ENCODE peak calls at places on chromosomes 12 and 14, in five cellular contexts. E is A549, I is left ventricle myocardium inferior, Q is mucosa of descending colon, B is sigmoid colon. V is an unnamed sample. For H3K4me1, the result is how much of the 10 kb centered on the place peaks cover.

GRCh38 chr12:56469007-56469930 is 891 bp downstream of the SPRYD4 start:
- DNase-seq in B (peak), Q (peak), I (no peak), E (peak), V (no peak)

GRCh38 chr12:51643951-51644350 is 52.9 kb downstream of the SCN8A start:
- DNase-seq in Q (no peak), I (no peak), B (no peak), E (no peak), V (no peak)

GRCh38 chr14:64974563-64974962 is 2.4 kb upstream of the RAB15 start:
- DNase-seq in B (no peak), I (no peak), Q (no peak), E (no peak), V (no peak)

GRCh38 chr12:62458626-62459025 is 8.0 kb upstream of the MON2 start:
- DNase-seq in I (no peak), B (no peak), Q (no peak), E (no peak), V (no peak)

GRCh38 chr12:4609071-4609470 is 39.8 kb downstream of the AKAP3 start:
- DNase-seq in B (no peak), Q (no peak), E (no peak), I (no peak), V (no peak)

GRCh38 chr12:110100315-110100970 is 23.7 kb upstream of the IFT81 start:
- DNase-seq in I (peak), E (peak), B (peak), Q (peak), V (peak)

GRCh38 chr14:60035177-60035576 is 56.5 kb upstream of the PCNX4 start:
- DNase-seq in I (no peak), B (no peak), E (no peak), Q (no peak), V (no peak)

GRCh38 chr12:91732086-91732485 is 413.6 kb downstream of the BTG1 start:
- DNase-seq in E (no peak), B (no peak), I (no peak), Q (no peak), V (no peak)

GRCh38 chr12:31033681-31034080 is 40.0 kb upstream of the DDX11 start:
- DNase-seq in I (no peak), B (no peak), Q (no peak), E (no peak), V (no peak)

GRCh38 chr12:65742481-65742971 is 81.8 kb upstream of the HMGA2 start:
- DNase-seq in Q (no peak), E (no peak), I (no peak), B (no peak), V (no peak)

GRCh38 chr12:122064034-122064777 is 14.3 kb upstream of the MLXIP start:
- DNase-seq in Q (peak), I (peak), B (peak), E (peak), V (no peak)

DNA sequence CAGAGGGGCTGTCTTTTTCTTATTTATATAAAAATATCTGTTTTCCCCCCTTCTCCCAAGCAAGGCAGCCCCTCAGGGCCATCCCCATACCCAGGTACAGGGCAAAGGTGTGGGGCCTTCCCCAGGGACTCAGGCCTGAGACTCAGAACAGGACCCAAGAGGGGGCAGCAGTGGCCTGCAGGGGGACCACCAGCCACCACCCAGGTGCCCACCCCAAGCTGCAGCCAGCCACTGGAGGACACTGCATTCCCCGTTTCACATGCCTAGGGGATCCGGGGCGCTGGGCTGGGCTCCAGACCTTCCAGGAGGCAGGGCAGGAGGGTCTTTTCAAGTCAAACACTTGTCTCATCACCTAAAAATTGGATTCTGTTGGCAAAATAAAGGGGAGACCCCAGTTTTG is 83.3 kb downstream of the SCARB1 start:
- DNase-seq in Q (no peak), I (no peak), B (no peak), E (no peak), V (no peak)
- TF ChIP-seq CTCF in Q (no peak), I (no peak), B (no peak), E (no peak), V (no peak)

DNA sequence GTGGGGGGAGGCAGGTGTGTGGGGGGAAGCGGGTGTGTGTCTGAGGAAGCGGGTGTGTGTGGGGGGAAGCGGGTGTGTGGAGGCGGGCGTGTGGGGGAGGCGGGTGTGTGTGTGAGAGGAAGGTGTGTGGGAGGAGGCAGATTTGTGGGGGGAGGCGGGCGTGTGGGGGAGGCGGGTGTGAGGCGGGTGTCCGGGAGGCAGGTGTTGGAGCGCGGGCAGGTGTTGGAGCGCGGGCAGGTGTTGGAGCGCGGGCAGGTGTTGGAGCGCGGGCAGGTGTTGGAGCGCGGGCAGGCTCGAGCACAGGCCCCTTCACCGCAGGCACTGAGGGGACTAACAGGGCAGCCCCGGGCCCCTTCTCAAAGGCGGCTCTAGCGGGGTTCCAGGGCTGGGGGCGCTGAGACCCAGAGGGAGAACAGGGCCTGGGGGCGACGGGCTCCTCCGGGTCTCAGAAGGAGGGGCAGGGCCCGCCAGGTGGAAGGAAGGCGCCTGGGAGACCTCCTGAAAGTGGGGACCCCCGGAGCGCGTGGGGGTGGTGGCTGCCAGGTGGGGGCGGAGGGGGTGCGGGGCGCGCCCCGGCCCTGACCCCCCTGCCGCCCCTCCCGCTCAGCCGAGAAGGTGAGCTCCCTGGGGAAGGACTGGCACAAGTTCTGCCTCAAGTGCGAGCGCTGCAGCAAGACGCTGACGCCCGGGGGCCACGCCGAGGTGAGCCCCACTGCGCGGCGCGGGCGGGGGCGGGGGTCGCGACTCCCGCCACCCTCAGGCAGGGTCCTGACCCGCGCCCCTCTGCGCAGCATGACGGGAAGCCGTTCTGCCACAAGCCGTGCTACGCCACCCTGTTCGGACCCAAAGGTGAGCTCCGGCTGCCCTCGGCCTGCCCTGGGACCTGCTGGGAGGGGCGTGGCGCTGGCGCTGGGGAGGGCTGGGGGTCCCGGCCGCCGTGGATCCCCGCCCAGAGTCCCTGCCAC is 3.3 kb downstream of the CRIP2 start:
- DNase-seq in I (peak), Q (peak), E (no peak), B (no peak), V (no peak)
- H3K4me3 ChIP-seq in I (peak), Q (no peak), E (no peak), B (no peak), V (peak)

GRCh38 chr12:14256555-14257169 is 108.8 kb upstream of the ATF7IP start:
- DNase-seq in E (peak), Q (peak), I (peak), B (peak), V (peak)

GRCh38 chr12:14257734-14258467 is 107.6 kb upstream of the ATF7IP start:
- DNase-seq in Q (no peak), B (peak), I (no peak), E (peak), V (no peak)

GRCh38 chr12:14256139-14256538 is 109.3 kb upstream of the ATF7IP start:
- DNase-seq in I (no peak), B (no peak), E (no peak), Q (no peak), V (no peak)

GRCh38 chr12:14258468-14258947 is 107.0 kb upstream of the ATF7IP start:
- DNase-seq in E (no peak), Q (no peak), I (no peak), B (no peak), V (no peak)

DNA sequence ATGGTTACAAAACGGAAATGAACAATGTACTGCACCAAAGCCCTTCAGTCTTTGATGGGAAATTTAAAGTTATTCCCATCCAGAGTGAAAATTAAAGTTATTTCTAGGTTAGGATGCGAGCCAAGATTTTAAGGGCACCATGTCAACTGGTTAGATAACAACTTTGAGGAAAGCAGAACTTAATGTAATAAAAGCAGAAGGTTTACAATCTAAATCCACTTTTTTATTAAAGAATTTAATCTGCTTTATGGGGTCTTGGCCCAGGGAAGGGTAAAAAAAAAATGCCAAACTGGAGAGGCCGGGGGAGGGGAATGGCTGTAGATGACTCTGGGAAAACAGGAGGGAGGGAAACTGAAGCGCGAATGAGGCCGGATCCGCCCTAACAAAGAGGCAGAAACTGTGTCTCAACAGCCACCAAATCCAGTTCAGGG is 108.2 kb upstream of the ATF7IP start:
- DNase-seq in Q (peak), E (no peak), I (peak), B (no peak), V (peak)
- H3K4me1 ChIP-seq in Q (under half), E (under half), I (half or more), B (half or more), V (under half)

GRCh38 chr12:19744760-19745218 is 305.5 kb downstream of the AEBP2 start:
- DNase-seq in I (no peak), E (no peak), Q (no peak), B (no peak), V (no peak)
- TF ChIP-seq CTCF in I (no peak), E (no peak), Q (no peak), B (no peak), V (no peak)

GRCh38 chr12:113055594-113056380 is 743 bp upstream of the DTX1 start:
- DNase-seq in E (no peak), Q (no peak), I (no peak), B (no peak), V (no peak)
- H3K4me3 ChIP-seq in E (peak), Q (no peak), I (peak), B (no peak), V (no peak)

GRCh38 chr12:53210843-53211242 is 3.8 kb upstream of the ITGB7 start:
- DNase-seq in E (no peak), I (no peak), Q (no peak), B (no peak), V (no peak)
- H3K4me1 ChIP-seq in E (under half), I (half or more), Q (under half), B (under half), V (under half)

GRCh38 chr12:38555620-38556596 is 239.3 kb downstream of the ALG10B start:
- DNase-seq in B (no peak), E (no peak), Q (no peak), I (no peak), V (no peak)
- TF ChIP-seq CTCF in B (no peak), E (no peak), Q (no peak), I (no peak), V (no peak)

DNA sequence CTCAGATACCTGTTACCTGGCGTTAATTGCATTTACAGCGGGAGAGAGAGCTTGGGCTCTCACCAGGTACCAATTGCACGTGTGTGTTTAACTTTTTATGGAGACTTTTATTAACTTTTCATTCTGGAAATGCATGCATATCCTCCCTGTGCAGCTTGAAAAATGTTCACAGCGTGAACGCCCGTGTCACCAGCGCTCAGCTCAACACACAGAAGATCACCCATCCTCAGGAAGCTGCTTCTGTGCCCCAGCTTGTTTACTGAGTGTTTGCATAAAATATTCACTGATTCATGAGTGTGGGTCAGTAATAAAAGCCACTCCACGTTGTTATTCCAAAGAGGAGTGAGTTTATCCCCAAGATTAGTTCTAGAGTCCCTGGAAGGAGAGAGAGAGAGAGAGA is 75.5 kb upstream of the FZD10 start:
- DNase-seq in Q (no peak), I (no peak), E (no peak), B (no peak), V (no peak)
- H3K4me3 ChIP-seq in Q (no peak), I (no peak), E (no peak), B (no peak), V (no peak)

DNA sequence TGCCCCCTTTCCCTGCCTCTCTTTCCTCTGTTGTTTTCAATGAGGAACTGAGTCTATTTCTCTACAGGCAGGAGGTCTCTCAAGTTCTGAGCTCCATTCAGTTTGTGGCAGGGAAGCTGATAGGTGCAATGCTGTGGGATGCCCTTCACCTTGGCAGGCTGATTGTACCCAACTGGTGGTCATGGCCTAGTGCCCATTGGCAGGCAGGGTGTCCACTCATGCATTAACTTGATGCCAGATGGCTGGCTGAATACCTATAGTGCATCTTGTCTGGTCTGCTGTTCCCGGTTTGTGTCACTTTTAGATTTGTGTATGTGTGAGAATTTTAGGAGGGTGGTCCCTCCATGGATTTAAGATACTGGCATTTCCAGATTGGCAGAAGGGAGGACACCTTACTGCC is 20.0 kb upstream of the ITGA5 start:
- DNase-seq in I (no peak), E (no peak), B (no peak), Q (no peak), V (no peak)
- H3K4me1 ChIP-seq in I (under half), E (under half), B (half or more), Q (under half), V (under half)

DNA sequence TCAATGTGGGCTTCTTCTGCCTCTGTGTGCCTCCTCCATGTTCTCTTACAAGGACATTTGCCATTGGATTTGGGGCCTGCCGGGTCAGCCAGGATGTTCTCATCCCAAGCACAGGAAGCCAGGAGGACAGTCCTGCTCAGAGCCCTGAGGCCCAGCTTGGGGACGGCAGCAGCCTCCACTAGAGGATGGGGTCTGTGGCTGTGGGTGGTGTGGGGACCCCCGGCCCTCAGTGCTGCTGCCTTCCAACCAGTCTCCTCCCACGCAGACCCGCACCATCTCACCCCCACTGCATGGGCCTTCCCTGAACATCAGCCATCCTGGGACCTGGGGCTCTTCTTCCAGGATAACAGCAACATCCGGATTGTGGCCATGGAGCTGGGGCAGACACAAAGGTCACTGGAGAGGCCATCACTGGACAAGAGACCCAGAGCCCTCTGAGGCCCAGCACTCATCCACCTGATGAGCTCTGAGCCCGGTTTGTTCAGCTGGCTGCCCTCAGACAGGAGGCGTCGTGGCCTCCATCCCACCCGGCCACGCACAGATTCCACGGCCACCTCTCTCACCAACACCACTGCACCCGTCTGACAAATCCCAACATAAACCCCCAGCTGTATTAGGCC is 56.5 kb upstream of the C14orf180 start:
- DNase-seq in Q (no peak), I (no peak), B (no peak), E (no peak), V (no peak)
- TF ChIP-seq CTCF in Q (no peak), I (no peak), B (no peak), E (no peak), V (no peak)